ENCODE peak calls at places on chromosome 16, in ten cellular contexts. F is transverse colon, X is HCT116, I is stomach, Y is breast epithelium, U is Peyer's patch, G is esophagus squamous epithelium, C is lower leg skin, T is GM12892, A is A549. Z is an unnamed sample.
A peak's percentile ranks its signal among the peaks of the same experiment; 100 is the strongest.

GRCh38 chr16:66324785-66325184 is 41.7 kb upstream of the CDH5 start:
- DNase-seq in F (no peak), X (peak; percentile 21), I (no peak), Y (no peak), U (no peak), G (no peak), C (no peak), T (no peak), A (peak; percentile 48), Z (no peak)

GRCh38 chr16:48317614-48318013 is 67.6 kb downstream of the SIAH1 start:
- DNase-seq in F (no peak), X (peak; percentile 10), I (no peak), Y (no peak), U (no peak), G (no peak), C (no peak), T (no peak), A (peak; percentile 33), Z (peak; percentile 27)

GRCh38 chr16:79972053-79972704 is 371.6 kb upstream of the MAF start:
- DNase-seq in F (no peak), X (no peak), I (no peak), Y (no peak), U (no peak), G (no peak), C (no peak), T (no peak), A (peak; percentile 29), Z (peak; percentile 58)

GRCh38 chr16:12899529-12900168 is 1.7 kb upstream of the SHISA9 start:
- DNase-seq in F (no peak), X (no peak), I (peak; percentile 29), Y (no peak), U (no peak), G (no peak), C (no peak), T (no peak), A (no peak), Z (no peak)

GRCh38 chr16:58464916-58465731 is 34.8 kb upstream of the NDRG4 start:
- DNase-seq in F (no peak), X (no peak), I (no peak), Y (no peak), U (no peak), G (no peak), C (no peak), T (no peak), A (peak; percentile 51), Z (no peak)

GRCh38 chr16:46908540-46909372 is 24.6 kb downstream of the GPT2 start:
- DNase-seq in F (peak; percentile 47), X (peak; percentile 57), I (peak; percentile 47), Y (peak; percentile 32), U (peak; percentile 44), G (no peak), C (no peak), T (no peak), A (peak; percentile 71), Z (peak; percentile 81)

GRCh38 chr16:57637424-57637823 is 9.0 kb downstream of the ADGRG1 start:
- DNase-seq in F (no peak), X (no peak), I (no peak), Y (peak; percentile 39), U (no peak), G (no peak), C (no peak), T (no peak), A (no peak), Z (no peak)

GRCh38 chr16:9091867-9092281 is 430 bp downstream of the HAPSTR1 start:
- DNase-seq in F (peak; percentile 47), X (no peak), I (peak; percentile 41), Y (no peak), U (peak; percentile 42), G (no peak), C (peak; percentile 34), T (peak; percentile 28), A (peak; percentile 37), Z (peak; percentile 73)

GRCh38 chr16:56615353-56615752 is 7.0 kb downstream of the MT2A start:
- DNase-seq in F (no peak), X (no peak), I (no peak), Y (no peak), U (no peak), G (no peak), C (no peak), T (no peak), A (no peak), Z (no peak)

GRCh38 chr16:56947604-56947995 is 14.2 kb upstream of the CETP start:
- DNase-seq in F (no peak), X (no peak), I (no peak), Y (no peak), U (no peak), G (no peak), C (no peak), T (no peak), A (no peak), Z (no peak)

GRCh38 chr16:3740934-3741333 is 23.6 kb upstream of the TRAP1 start:
- DNase-seq in F (no peak), X (no peak), I (no peak), Y (no peak), U (no peak), G (no peak), C (no peak), T (no peak), A (no peak), Z (no peak)

GRCh38 chr16:49932943-49933342 is 77.0 kb upstream of the ZNF423 start:
- DNase-seq in F (no peak), X (no peak), I (no peak), Y (peak; percentile 21), U (no peak), G (no peak), C (no peak), T (no peak), A (no peak), Z (no peak)

GRCh38 chr16:82643936-82644630 is 17.3 kb downstream of the CDH13 start:
- DNase-seq in F (no peak), X (no peak), I (no peak), Y (no peak), U (no peak), G (no peak), C (no peak), T (no peak), A (no peak), Z (no peak)

GRCh38 chr16:82643136-82643535 is 16.4 kb downstream of the CDH13 start:
- DNase-seq in F (no peak), X (no peak), I (no peak), Y (no peak), U (no peak), G (no peak), C (no peak), T (no peak), A (no peak), Z (no peak)

GRCh38 chr16:82639263-82639662 is 12.5 kb downstream of the CDH13 start:
- DNase-seq in F (no peak), X (no peak), I (no peak), Y (no peak), U (no peak), G (no peak), C (no peak), T (no peak), A (no peak), Z (no peak)

GRCh38 chr16:82639666-82640336 is 13.0 kb downstream of the CDH13 start:
- DNase-seq in F (peak; percentile 65), X (peak; percentile 42), I (peak; percentile 62), Y (no peak), U (peak; percentile 49), G (no peak), C (no peak), T (no peak), A (peak; percentile 55), Z (peak; percentile 50)

DNA sequence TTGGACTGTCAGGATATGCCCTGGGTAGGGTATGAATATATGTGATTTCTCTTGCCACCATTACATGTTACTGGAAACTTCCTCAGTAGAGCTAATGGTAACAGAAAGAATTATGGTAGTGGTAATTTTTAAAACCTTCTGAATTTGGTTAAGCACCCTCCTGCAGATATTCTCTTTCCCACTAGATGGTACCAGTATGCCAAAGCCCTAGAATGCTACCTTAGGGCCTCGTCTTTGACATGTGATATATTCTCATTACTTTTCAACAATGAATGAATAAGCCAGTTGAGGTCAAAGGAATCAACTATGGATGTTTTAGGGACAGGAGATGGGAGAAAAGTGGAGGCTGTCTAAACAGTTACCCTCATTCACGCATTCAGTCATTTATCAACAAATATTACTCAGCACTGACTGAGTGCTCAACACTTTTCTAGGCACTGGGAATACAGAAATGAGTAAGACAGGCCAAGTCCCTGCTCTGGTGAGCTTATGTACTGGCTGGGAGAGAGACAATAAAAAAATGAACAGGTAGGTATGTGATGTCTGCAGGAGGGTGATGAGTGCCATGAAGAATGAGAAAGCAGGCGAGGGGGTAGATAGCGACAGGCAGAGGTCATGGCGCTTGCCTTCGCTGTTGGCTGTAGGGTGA is 14.7 kb downstream of the CDH13 start:
- DNase-seq in F (no peak), X (no peak), I (no peak), Y (no peak), U (no peak), G (no peak), C (no peak), T (no peak), A (no peak), Z (no peak)
- TF ChIP-seq POLR2A in F (no peak), X (no peak), I (no peak), Y (no peak), U (no peak), G (no peak), C (no peak), T (no peak), A (no peak), Z (no peak)

GRCh38 chr16:68463904-68464303 is 15.6 kb upstream of the SMPD3 start:
- DNase-seq in F (no peak), X (no peak), I (no peak), Y (no peak), U (no peak), G (no peak), C (no peak), T (no peak), A (no peak), Z (no peak)
- TF ChIP-seq POLR2A in F (no peak), X (no peak), I (no peak), Y (no peak), U (no peak), G (no peak), C (no peak), T (no peak), A (no peak), Z (no peak)

DNA sequence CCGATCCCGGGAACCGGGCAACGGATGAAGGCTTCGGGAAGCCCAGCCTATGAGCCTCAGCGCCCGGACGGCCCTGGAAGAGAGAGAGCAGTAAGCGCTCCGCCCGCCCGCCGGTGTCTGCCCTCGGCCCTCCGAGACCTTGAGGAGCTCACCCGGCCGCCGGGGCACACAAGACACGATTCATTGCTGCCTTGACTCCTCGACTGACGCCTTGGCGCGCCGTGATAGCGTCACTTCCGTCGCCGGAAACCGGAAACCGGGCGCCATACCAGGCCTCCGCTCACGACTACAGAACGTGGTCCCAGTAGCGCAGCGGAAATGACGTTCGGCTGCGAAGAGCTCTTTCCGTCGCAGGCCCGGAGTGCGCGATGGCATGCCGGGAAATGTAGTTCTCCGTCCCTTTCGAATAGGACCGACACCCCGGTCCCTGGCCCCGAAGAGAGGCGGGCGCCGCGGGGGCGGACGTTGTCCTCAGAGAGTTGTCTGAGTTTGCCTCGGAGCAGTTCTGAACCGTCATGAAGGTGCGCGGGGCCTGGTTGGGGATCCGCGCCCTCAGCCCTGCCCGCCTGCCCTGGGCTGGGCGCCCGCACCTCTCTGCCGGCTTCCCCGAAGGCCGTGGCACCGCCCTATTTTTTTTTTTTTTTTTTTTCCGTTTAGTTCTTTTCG is at the start of gene UQCC4:
- DNase-seq in F (peak; percentile 99), X (peak; percentile 98), I (peak; percentile 99), Y (peak; percentile 98), U (peak; percentile 99), G (peak; percentile 93), C (peak; percentile 99), T (peak; percentile 98), A (peak; percentile 99), Z (peak; percentile 100)
- TF ChIP-seq POLR2A in F (peak; percentile 76), X (no peak), I (no peak), Y (no peak), U (peak; percentile 37), G (peak; percentile 58), C (no peak), T (peak; percentile 73), A (peak; percentile 43), Z (peak; percentile 89)

GRCh38 chr16:53099318-53100130 is 44.7 kb downstream of the CHD9 start:
- DNase-seq in F (peak; percentile 94), X (peak; percentile 78), I (peak; percentile 91), Y (peak; percentile 95), U (peak; percentile 67), G (peak; percentile 55), C (peak; percentile 89), T (peak; percentile 38), A (peak; percentile 95), Z (peak; percentile 82)
- TF ChIP-seq POLR2A in F (peak; percentile 78), X (no peak), I (no peak), Y (no peak), U (peak; percentile 65), G (no peak), C (no peak), T (peak; percentile 57), A (no peak), Z (peak; percentile 50)

Z was measured in erythroblast.